ENCODE peak calls at places on chromosome 1, in ten cellular contexts. Y, E, A, Z, D, K, J, N, X and B are unnamed samples.

GRCh38 chr1:165056914-165057313 is 299.6 kb downstream of the LMX1A start:
- DNase-seq in J (no peak), N (no peak), A (no peak), Z (no peak), Y (no peak), D (no peak), E (no peak), K (no peak), X (no peak), B (no peak)

GRCh38 chr1:227355542-227356270 is 37.4 kb upstream of the CDC42BPA start:
- DNase-seq in D (no peak), Y (no peak), N (no peak), K (no peak), E (no peak), A (no peak), X (no peak), J (no peak), Z (no peak), B (no peak)

GRCh38 chr1:87765686-87766085 is 437.0 kb downstream of the LMO4 start:
- DNase-seq in J (no peak), E (no peak), N (no peak), Z (no peak), K (no peak), D (no peak), A (no peak), X (peak), Y (no peak), B (no peak)

GRCh38 chr1:244801246-244801645 is 34.2 kb upstream of the COX20 start:
- DNase-seq in E (peak), Z (peak), N (no peak), A (no peak), D (peak), K (peak), X (peak), J (peak), Y (peak), B (no peak)

GRCh38 chr1:215651867-215652266 is 84.8 kb downstream of the KCTD3 start:
- DNase-seq in K (no peak), N (no peak), E (no peak), Z (no peak), D (no peak), J (no peak), Y (no peak), X (no peak), A (no peak), B (no peak)

GRCh38 chr1:84988588-84988987 is 8.3 kb downstream of the MCOLN2 start:
- DNase-seq in X (no peak), J (no peak), D (no peak), N (no peak), K (no peak), E (peak), A (no peak), Z (no peak), Y (no peak), B (no peak)

GRCh38 chr1:67838180-67838912 is 5.1 kb upstream of the GNG12 start:
- DNase-seq in X (no peak), N (no peak), A (no peak), Z (no peak), K (no peak), E (no peak), J (no peak), Y (no peak), D (peak), B (no peak)

GRCh38 chr1:233323724-233324123 is 3.8 kb upstream of the MAP3K21 start:
- DNase-seq in X (no peak), Z (no peak), A (no peak), D (no peak), K (no peak), J (no peak), N (no peak), E (no peak), Y (no peak), B (no peak)

GRCh38 chr1:172431721-172432192 is 11.3 kb downstream of the C1orf105 start:
- DNase-seq in X (no peak), A (no peak), N (no peak), J (peak), E (no peak), Z (no peak), Y (no peak), K (no peak), D (no peak), B (no peak)

GRCh38 chr1:192749349-192749748 is 59.5 kb upstream of the RGS2 start:
- DNase-seq in X (no peak), Z (no peak), A (no peak), E (no peak), J (no peak), Y (no peak), N (no peak), D (no peak), K (no peak), B (no peak)

GRCh38 chr1:209585672-209586071 is 2.2 kb downstream of the CAMK1G start:
- DNase-seq in N (no peak), A (peak), Z (no peak), E (no peak), D (peak), K (peak), J (peak), Y (peak), X (no peak), B (peak)

GRCh38 chr1:159778266-159778665 is 2.5 kb upstream of the DUSP23 start:
- DNase-seq in N (no peak), E (no peak), J (no peak), X (no peak), K (no peak), A (no peak), Y (no peak), Z (no peak), D (no peak), B (no peak)

GRCh38 chr1:159779403-159779851 is 1.3 kb upstream of the DUSP23 start:
- DNase-seq in D (peak), K (no peak), X (peak), E (no peak), Z (no peak), Y (no peak), J (no peak), A (no peak), N (peak), B (peak)

GRCh38 chr1:159774465-159774864 is 6.3 kb upstream of the DUSP23 start:
- DNase-seq in N (no peak), K (no peak), Z (no peak), A (no peak), E (no peak), J (no peak), X (no peak), Y (no peak), D (no peak), B (no peak)

GRCh38 chr1:159771501-159771900 is 9.3 kb upstream of the DUSP23 start:
- DNase-seq in N (no peak), Z (no peak), K (no peak), X (no peak), A (no peak), D (no peak), E (no peak), J (no peak), Y (no peak), B (no peak)

DNA sequence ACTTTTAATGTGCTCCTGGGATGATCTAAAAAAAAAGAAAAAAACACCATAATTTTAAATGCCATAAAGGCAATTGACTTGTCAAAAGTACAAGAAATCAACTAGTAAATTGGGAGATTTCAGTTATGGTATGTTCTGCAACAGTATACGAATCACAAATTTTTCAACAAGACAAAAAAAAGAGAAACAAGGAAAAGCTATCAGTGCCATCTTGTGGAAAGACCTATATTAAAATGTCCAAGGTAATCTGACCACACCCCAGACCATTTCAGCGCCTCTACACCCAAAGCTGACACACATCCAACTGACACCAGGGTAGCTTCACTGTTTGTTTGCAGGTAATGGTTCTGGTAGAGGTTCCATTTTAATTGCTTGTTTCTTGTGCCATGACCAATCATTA is 5.0 kb upstream of the DUSP23 start:
- DNase-seq in X (no peak), J (no peak), K (no peak), E (no peak), N (no peak), Y (no peak), A (no peak), D (no peak), Z (no peak), B (no peak)
- TF ChIP-seq CTCF in X (no peak), J (no peak), K (no peak), E (no peak), N (no peak), Y (no peak), A (no peak), D (peak), Z (no peak), B (no peak)

GRCh38 chr1:40939320-40940059 is 40.0 kb upstream of the CTPS1 start:
- DNase-seq in D (peak), Y (no peak), E (no peak), N (peak), Z (peak), K (peak), X (peak), J (no peak), A (no peak), B (peak)

GRCh38 chr1:40944841-40945430 is 34.6 kb upstream of the CTPS1 start:
- DNase-seq in N (peak), D (peak), E (no peak), Z (no peak), A (no peak), J (peak), Y (no peak), K (no peak), X (peak), B (no peak)

GRCh38 chr1:40945491-40945973 is 34.0 kb upstream of the CTPS1 start:
- DNase-seq in A (no peak), J (no peak), Y (no peak), N (no peak), E (no peak), X (peak), D (no peak), K (no peak), Z (no peak), B (no peak)

GRCh38 chr1:40948741-40949528 is 30.6 kb upstream of the CTPS1 start:
- DNase-seq in Z (peak), K (no peak), A (peak), N (peak), J (peak), E (peak), Y (peak), D (peak), X (peak), B (peak)

GRCh38 chr1:40944326-40944725 is 35.2 kb upstream of the CTPS1 start:
- DNase-seq in E (no peak), Z (no peak), N (peak), J (no peak), Y (no peak), D (peak), A (no peak), X (peak), K (no peak), B (no peak)
- TF ChIP-seq CTCF in E (no peak), Z (no peak), N (no peak), J (no peak), Y (no peak), D (no peak), A (no peak), X (peak), K (no peak), B (no peak)

GRCh38 chr1:77514871-77515776 is 167.3 kb downstream of the ZZZ3 start:
- DNase-seq in A (no peak), N (no peak), X (peak), Y (peak), K (no peak), E (no peak), J (no peak), Z (no peak), D (peak), B (no peak)
- TF ChIP-seq CTCF in A (peak), N (peak), X (peak), Y (no peak), K (no peak), E (no peak), J (no peak), Z (peak), D (peak), B (no peak)

GRCh38 chr1:103267893-103268292 is 159.6 kb upstream of the COL11A1 start:
- DNase-seq in D (no peak), N (no peak), K (no peak), Z (no peak), J (no peak), A (no peak), E (no peak), Y (no peak), X (no peak), B (no peak)
- TF ChIP-seq CTCF in D (no peak), N (peak), K (no peak), Z (no peak), J (no peak), A (peak), E (peak), Y (no peak), X (no peak), B (no peak)

DNA sequence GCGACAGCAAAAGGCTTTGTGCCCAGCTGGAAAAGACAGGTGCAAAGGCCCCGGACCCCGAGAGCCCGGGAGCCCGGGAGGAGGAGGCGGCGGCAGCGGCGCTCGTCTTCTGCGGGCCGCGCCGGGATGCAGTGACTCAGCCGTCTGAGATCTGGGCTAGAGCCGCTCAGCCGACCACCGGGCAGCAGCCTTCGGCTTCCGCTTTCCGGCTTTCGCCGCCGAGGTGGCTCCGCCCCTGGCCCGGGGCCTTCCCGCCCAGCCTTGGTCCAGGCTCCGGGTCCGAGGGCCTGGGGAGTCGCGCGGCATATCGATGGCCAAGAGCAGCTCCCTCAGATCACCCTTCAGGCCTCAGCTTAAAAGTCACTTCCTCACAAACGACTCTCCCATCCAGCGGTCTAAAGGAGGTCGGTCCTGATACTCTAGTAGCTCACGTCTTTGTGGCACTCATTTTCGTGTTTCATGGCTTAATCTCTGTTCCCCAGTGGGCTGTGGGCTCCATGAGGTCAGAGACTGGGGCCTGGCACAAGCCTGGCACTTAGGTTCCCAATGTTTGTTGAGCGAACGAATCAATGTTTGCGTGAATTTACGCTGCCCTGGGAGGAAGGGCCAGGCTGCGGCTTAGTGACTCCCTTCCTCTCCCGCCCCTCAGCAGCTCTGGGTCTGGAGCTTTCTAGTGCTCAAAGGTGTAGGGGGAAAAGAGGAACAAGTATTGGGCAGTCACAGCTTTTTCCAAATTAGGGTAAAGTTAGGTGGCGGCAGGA is at the start of gene PHTF1:
- DNase-seq in N (peak), J (peak), K (peak), D (peak), Z (peak), E (peak), X (peak), Y (peak), A (peak), B (peak)
- TF ChIP-seq CTCF in N (no peak), J (no peak), K (no peak), D (no peak), Z (no peak), E (no peak), X (no peak), Y (no peak), A (no peak), B (no peak)

GRCh38 chr1:108691886-108692723 is at the start of gene PRPF38B:
- DNase-seq in K (peak), D (peak), Z (peak), J (peak), Y (peak), E (peak), N (peak), X (peak), A (peak), B (peak)

GRCh38 chr1:108691128-108691885 is 803 bp upstream of the PRPF38B start:
- DNase-seq in J (no peak), Y (no peak), X (peak), D (no peak), A (no peak), K (no peak), E (peak), Z (peak), N (no peak), B (no peak)

GRCh38 chr1:108695515-108695914 is 3.4 kb downstream of the PRPF38B start:
- DNase-seq in Y (no peak), E (no peak), D (no peak), A (no peak), N (no peak), J (no peak), Z (no peak), K (no peak), X (no peak), B (no peak)

DNA sequence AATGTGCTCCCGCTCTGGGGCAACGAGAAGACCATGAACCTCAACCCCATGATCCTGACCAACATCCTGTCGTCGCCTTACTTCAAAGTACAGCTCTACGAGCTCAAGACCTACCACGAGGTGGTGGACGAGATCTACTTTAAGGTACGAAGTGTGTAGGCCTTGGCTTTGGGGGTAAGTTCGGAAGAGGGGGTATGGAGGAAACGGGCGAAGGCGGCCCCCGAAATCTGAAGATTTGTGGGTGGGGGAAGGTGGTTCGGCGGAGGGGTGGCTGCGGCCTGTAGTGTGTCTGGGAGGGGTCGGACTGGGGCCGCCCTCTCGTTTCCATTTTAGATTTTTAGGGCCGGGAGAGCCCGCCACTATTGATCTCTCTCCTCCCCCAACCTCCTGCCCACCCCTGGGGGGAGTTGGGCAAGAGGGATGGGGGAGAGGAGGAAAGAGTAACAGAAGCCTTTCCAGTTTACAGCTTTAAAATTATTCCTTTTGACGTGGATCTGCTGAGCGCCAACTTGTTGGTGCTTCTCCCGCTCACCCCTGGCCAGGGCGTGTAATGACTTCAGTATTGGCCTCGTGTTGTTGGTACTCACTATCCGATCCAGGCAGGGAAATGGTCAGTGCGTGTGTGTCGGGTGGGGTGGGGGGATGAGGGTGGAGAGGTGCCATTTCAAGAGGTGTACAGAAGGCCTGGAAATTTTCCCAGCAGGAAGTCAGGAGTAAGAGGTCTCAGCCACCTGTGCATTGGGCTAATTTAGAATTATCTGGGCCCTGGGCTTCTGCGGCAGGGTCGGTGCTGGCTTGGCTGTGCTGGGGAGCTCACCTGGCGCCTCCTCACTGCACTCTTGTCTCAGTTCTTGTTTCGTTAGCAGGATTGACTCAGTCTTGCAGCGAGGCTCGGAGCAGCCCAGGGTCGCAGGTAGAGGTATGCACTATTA is 880 bp downstream of the PRPF38B start:
- DNase-seq in E (peak), X (peak), J (peak), N (peak), D (peak), K (peak), Y (peak), Z (peak), A (no peak), B (peak)
- TF ChIP-seq CTCF in E (peak), X (peak), J (no peak), N (peak), D (no peak), K (peak), Y (no peak), Z (peak), A (peak), B (peak)

GRCh38 chr1:107525146-107525545 is 384.3 kb downstream of the NTNG1 start:
- DNase-seq in X (no peak), K (no peak), Z (no peak), D (no peak), N (no peak), Y (no peak), A (no peak), E (no peak), J (no peak), B (no peak)

GRCh38 chr1:107523736-107524135 is 382.9 kb downstream of the NTNG1 start:
- DNase-seq in J (no peak), Y (no peak), A (no peak), N (no peak), X (no peak), K (no peak), E (no peak), D (no peak), Z (no peak), B (no peak)

GRCh38 chr1:107525961-107526360 is 385.1 kb downstream of the NTNG1 start:
- DNase-seq in Z (no peak), E (no peak), X (no peak), J (no peak), K (no peak), N (no peak), A (no peak), Y (no peak), D (no peak), B (no peak)

GRCh38 chr1:107526524-107527198 is 385.8 kb downstream of the NTNG1 start:
- DNase-seq in N (no peak), E (no peak), K (no peak), A (no peak), X (no peak), J (no peak), Y (no peak), D (no peak), Z (no peak), B (no peak)

GRCh38 chr1:107523061-107523460 is 382.2 kb downstream of the NTNG1 start:
- DNase-seq in X (no peak), J (no peak), A (no peak), D (no peak), Z (no peak), N (no peak), E (no peak), Y (no peak), K (no peak), B (no peak)
- TF ChIP-seq CTCF in X (no peak), J (no peak), A (no peak), D (no peak), Z (no peak), N (no peak), E (no peak), Y (no peak), K (no peak), B (no peak)